ENCODE peak calls at places on chromosomes 11 and 22, in six cellular contexts. E, G, I, D, L and O are unnamed samples.

GRCh38 chr11:46513934-46514342 is 79.9 kb downstream of the AMBRA1 start:
- DNase-seq in E (peak; percentile 31), G (peak; percentile 48), I (no peak), D (no peak), L (no peak), O (peak; percentile 87)

GRCh38 chr22:16949561-16949960 is 58.5 kb downstream of the GAB4 start:
- DNase-seq in E (no peak), G (peak; percentile 28), I (no peak), D (peak; percentile 38), L (no peak), O (no peak)

GRCh38 chr11:124070906-124071621 is 29.9 kb upstream of the OR10G7 start:
- DNase-seq in E (peak; percentile 60), G (peak; percentile 73), I (peak; percentile 74), D (peak; percentile 74), L (peak; percentile 47), O (peak; percentile 75)

GRCh38 chr11:95088946-95089619 is 563 bp upstream of the ENDOD1 start:
- DNase-seq in E (no peak), G (peak; percentile 26), I (no peak), D (no peak), L (no peak), O (no peak)

GRCh38 chr11:84645988-84646689 is 981.0 kb downstream of the DLG2 start:
- DNase-seq in E (no peak), G (peak; percentile 13), I (no peak), D (no peak), L (no peak), O (no peak)

GRCh38 chr11:67118059-67118766 is 850 bp upstream of the KDM2A start:
- DNase-seq in E (no peak), G (peak; percentile 38), I (no peak), D (peak; percentile 43), L (peak; percentile 45), O (peak; percentile 75)

GRCh38 chr11:134228625-134229024 is 4.2 kb downstream of the VPS26B start:
- DNase-seq in E (no peak), G (peak; percentile 50), I (no peak), D (no peak), L (peak; percentile 22), O (no peak)

GRCh38 chr11:57461841-57462489 is 1.6 kb downstream of the RTN4RL2 start:
- DNase-seq in E (no peak), G (no peak), I (no peak), D (no peak), L (no peak), O (no peak)

GRCh38 chr11:59171508-59172322 is at the start of gene DTX4:
- DNase-seq in E (peak; percentile 95), G (peak; percentile 90), I (peak; percentile 93), D (peak; percentile 90), L (peak; percentile 86), O (peak; percentile 96)

GRCh38 chr11:118514103-118514502 is 13.2 kb upstream of the TTC36 start:
- DNase-seq in E (no peak), G (no peak), I (no peak), D (no peak), L (no peak), O (no peak)

GRCh38 chr11:68383976-68384501 is 71.6 kb downstream of the LRP5 start:
- DNase-seq in E (peak; percentile 74), G (peak; percentile 48), I (peak; percentile 68), D (peak; percentile 27), L (peak; percentile 52), O (peak; percentile 83)

GRCh38 chr11:76666830-76667229 is 3.7 kb downstream of the LRRC32 start:
- DNase-seq in E (no peak), G (no peak), I (no peak), D (no peak), L (no peak), O (peak; percentile 22)

GRCh38 chr11:43942651-43943356 is 367 bp downstream of the C11orf96 start:
- DNase-seq in E (peak; percentile 75), G (no peak), I (peak; percentile 2), D (no peak), L (no peak), O (peak; percentile 78)

GRCh38 chr11:99494065-99494464 is 473.3 kb downstream of the CNTN5 start:
- DNase-seq in E (no peak), G (no peak), I (no peak), D (no peak), L (no peak), O (no peak)

GRCh38 chr11:62778441-62778840 is 7.2 kb downstream of the TAF6L start:
- DNase-seq in E (no peak), G (no peak), I (no peak), D (no peak), L (no peak), O (no peak)

GRCh38 chr11:8111636-8112035 is 30.6 kb downstream of the TUB start:
- DNase-seq in E (no peak), G (no peak), I (no peak), D (no peak), L (no peak), O (no peak)

GRCh38 chr22:50040717-50041116 is 17.4 kb downstream of the TTLL8 start:
- DNase-seq in E (no peak), G (no peak), I (no peak), D (no peak), L (no peak), O (peak; percentile 32)

GRCh38 chr11:17991799-17992433 is 20.9 kb downstream of the SERGEF start:
- DNase-seq in E (peak; percentile 17), G (peak; percentile 52), I (peak; percentile 49), D (peak; percentile 34), L (peak; percentile 23), O (no peak)

GRCh38 chr11:1521382-1522080 is 35.0 kb upstream of the MOB2 start:
- DNase-seq in E (no peak), G (no peak), I (no peak), D (no peak), L (no peak), O (no peak)

GRCh38 chr11:77125191-77125590 is 2.9 kb upstream of the MYO7A start:
- DNase-seq in E (no peak), G (no peak), I (no peak), D (no peak), L (no peak), O (no peak)

GRCh38 chr22:20656902-20657836 is 116.7 kb upstream of the SERPIND1 start:
- DNase-seq in E (no peak), G (no peak), I (no peak), D (no peak), L (no peak), O (peak; percentile 32)

GRCh38 chr22:23249506-23250423 is 69.5 kb downstream of the BCR start:
- DNase-seq in E (no peak), G (no peak), I (no peak), D (no peak), L (no peak), O (no peak)

GRCh38 chr22:50443801-50444625 is 30.8 kb downstream of the SBF1 start:
- DNase-seq in E (no peak), G (no peak), I (no peak), D (no peak), L (no peak), O (no peak)

GRCh38 chr11:118938491-118939411 is 13.0 kb upstream of the BCL9L start:
- DNase-seq in E (no peak), G (peak; percentile 100), I (peak; percentile 99), D (no peak), L (no peak), O (no peak)

GRCh38 chr11:75635009-75635909 is 33.6 kb downstream of the MAP6 start:
- DNase-seq in E (peak; percentile 40), G (no peak), I (no peak), D (no peak), L (no peak), O (peak; percentile 75)

GRCh38 chr11:124108158-124108557 is 7.1 kb upstream of the VWA5A start:
- DNase-seq in E (no peak), G (peak; percentile 34), I (peak; percentile 53), D (no peak), L (no peak), O (no peak)

GRCh38 chr11:23010790-23011340 is 150.6 kb upstream of the CCDC179 start:
- DNase-seq in E (no peak), G (peak; percentile 4), I (no peak), D (no peak), L (no peak), O (no peak)

GRCh38 chr22:23530766-23531282 is 49.3 kb downstream of the IGLL1 start:
- DNase-seq in E (no peak), G (no peak), I (no peak), D (no peak), L (no peak), O (peak; percentile 42)

GRCh38 chr22:50548913-50549790 is 3.5 kb downstream of the KLHDC7B start:
- DNase-seq in E (no peak), G (no peak), I (no peak), D (no peak), L (no peak), O (no peak)

GRCh38 chr22:46560696-46561295 is 23.4 kb upstream of the CELSR1 start:
- DNase-seq in E (no peak), G (no peak), I (no peak), D (no peak), L (no peak), O (no peak)

GRCh38 chr11:75668508-75669297 is at the start of gene MAP6:
- DNase-seq in E (peak; percentile 33), G (peak; percentile 16), I (peak; percentile 39), D (peak; percentile 68), L (no peak), O (no peak)

GRCh38 chr11:42996742-42997307 is 315.0 kb upstream of the API5 start:
- DNase-seq in E (no peak), G (no peak), I (no peak), D (no peak), L (no peak), O (no peak)

GRCh38 chr22:46749682-46750529 is 11.9 kb upstream of the CERK start:
- DNase-seq in E (no peak), G (no peak), I (no peak), D (no peak), L (no peak), O (peak; percentile 59)

GRCh38 chr11:93490996-93491618 is 52.1 kb downstream of the SMCO4 start:
- DNase-seq in E (no peak), G (no peak), I (no peak), D (no peak), L (no peak), O (no peak)

GRCh38 chr11:102287963-102288744 is 29.1 kb upstream of the BIRC3 start:
- DNase-seq in E (peak; percentile 47), G (peak; percentile 84), I (peak; percentile 96), D (peak; percentile 64), L (no peak), O (no peak)

GRCh38 chr11:122754553-122755322 is 83.6 kb upstream of the CRTAM start:
- DNase-seq in E (no peak), G (no peak), I (peak; percentile 63), D (no peak), L (no peak), O (peak; percentile 27)

GRCh38 chr11:534197-534591 is 1.2 kb downstream of the HRAS start:
- DNase-seq in E (peak; percentile 50), G (no peak), I (no peak), D (peak; percentile 30), L (no peak), O (no peak)